ENCODE peak calls at places on chromosomes 6 and 20, in four cellular contexts. Y is BJ, S is anterior cingulate cortex, M is LHCN-M2. F is an unnamed sample.
A peak's percentile ranks its signal among the peaks of the same experiment; 100 is the strongest.

GRCh38 chr20:46849269-46849668 is 45.4 kb upstream of the EYA2 start:
- DNase-seq in M (no peak), S (no peak), Y (no peak), F (no peak)

GRCh38 chr6:18317850-18318249 is 53.5 kb upstream of the DEK start:
- DNase-seq in M (no peak), Y (no peak), S (no peak), F (no peak)

GRCh38 chr6:119446623-119447008 is 97.1 kb upstream of the MAN1A1 start:
- DNase-seq in S (peak; percentile 6), M (peak; percentile 71), Y (no peak), F (no peak)

GRCh38 chr6:69704916-69705315 is 91.9 kb downstream of the LMBRD1 start:
- DNase-seq in Y (no peak), S (no peak), M (peak; percentile 10), F (no peak)

GRCh38 chr6:82415820-82416219 is 52.2 kb downstream of the TPBG start:
- DNase-seq in S (no peak), M (peak; percentile 15), Y (no peak), F (no peak)

GRCh38 chr20:54320148-54320607 is 112.3 kb downstream of the PFDN4 start:
- DNase-seq in M (no peak), Y (no peak), S (no peak), F (no peak)

GRCh38 chr6:157535354-157536217 is 154.6 kb downstream of the ZDHHC14 start:
- DNase-seq in Y (peak; percentile 16), M (peak; percentile 30), S (no peak), F (no peak)

GRCh38 chr20:57663681-57664451 is 43.6 kb upstream of the ZBP1 start:
- DNase-seq in Y (no peak), M (no peak), S (no peak), F (no peak)

GRCh38 chr6:20699402-20699801 is 165.1 kb downstream of the CDKAL1 start:
- DNase-seq in M (no peak), S (no peak), Y (no peak), F (peak; percentile 96)

GRCh38 chr6:33428219-33428890 is 8.5 kb downstream of the SYNGAP1 start:
- DNase-seq in Y (no peak), S (no peak), M (peak; percentile 40), F (no peak)

GRCh38 chr6:124955108-124955851 is 7.0 kb upstream of the RNF217 start:
- DNase-seq in M (no peak), Y (no peak), S (no peak), F (no peak)

GRCh38 chr20:38764563-38765355 is 16.5 kb downstream of the ACTR5 start:
- DNase-seq in S (peak; percentile 8), M (peak; percentile 95), Y (peak; percentile 28), F (no peak)

GRCh38 chr20:25246182-25246943 is 1.5 kb upstream of the PYGB start:
- DNase-seq in S (no peak), M (no peak), Y (no peak), F (no peak)

GRCh38 chr6:88376197-88376596 is 210.1 kb upstream of the CNR1 start:
- DNase-seq in M (no peak), Y (no peak), S (no peak), F (no peak)

GRCh38 chr6:17831135-17831534 is 124.4 kb upstream of the NUP153 start:
- DNase-seq in Y (peak; percentile 48), S (no peak), M (peak; percentile 68), F (no peak)

GRCh38 chr6:92945799-92946198 is 473.6 kb downstream of the EPHA7 start:
- DNase-seq in M (peak; percentile 79), S (no peak), Y (no peak), F (no peak)

GRCh38 chr6:162750776-162751175 is 23.0 kb downstream of the PACRG start:
- DNase-seq in S (no peak), M (peak; percentile 49), Y (no peak), F (no peak)

GRCh38 chr6:146582857-146583256 is 15.9 kb upstream of the ADGB start:
- DNase-seq in M (peak; percentile 12), Y (no peak), S (peak; percentile 12), F (no peak)

GRCh38 chr6:114154812-114155211 is 183.9 kb upstream of the HDAC2 start:
- DNase-seq in M (no peak), S (no peak), Y (no peak), F (no peak)